ENCODE peak calls at places on chromosome 7, in ten cellular contexts. A is LHCN-M2, X is brain microvascular endothelial cell, M is mesothelial cell of epicardium, R is RKO, H is BJ, W is NCI-H1092, K is LoVo, F is SW 1271, V is coronary artery. N is an unnamed sample.

GRCh38 chr7:54697659-54698186 is 61.3 kb downstream of the SEC61G start:
- DNase-seq in A (no peak), X (no peak), M (no peak), R (no peak), H (no peak), W (no peak), K (no peak), F (no peak), V (no peak), N (no peak)

GRCh38 chr7:21642422-21642821 is 99.6 kb downstream of the DNAH11 start:
- DNase-seq in A (no peak), X (no peak), M (no peak), R (no peak), H (no peak), W (no peak), K (no peak), F (no peak), V (no peak), N (no peak)

GRCh38 chr7:418636-419280 is 100.9 kb downstream of the PDGFA start:
- DNase-seq in A (no peak), X (no peak), M (no peak), R (no peak), H (no peak), W (no peak), K (no peak), F (no peak), V (no peak), N (no peak)

GRCh38 chr7:112547916-112548315 is 67.1 kb downstream of the LSMEM1 start:
- DNase-seq in A (no peak), X (peak; percentile 63), M (no peak), R (no peak), H (no peak), W (no peak), K (no peak), F (no peak), V (no peak), N (no peak)

GRCh38 chr7:85733163-85733915 is 546.5 kb upstream of the SEMA3D start:
- DNase-seq in A (no peak), X (no peak), M (no peak), R (no peak), H (no peak), W (no peak), K (no peak), F (no peak), V (no peak), N (no peak)

GRCh38 chr7:31692451-31692850 is 5.4 kb downstream of the PPP1R17 start:
- DNase-seq in A (no peak), X (no peak), M (no peak), R (no peak), H (no peak), W (no peak), K (no peak), F (no peak), V (no peak), N (no peak)

GRCh38 chr7:18401757-18402156 is 93.8 kb upstream of the HDAC9 start:
- DNase-seq in A (no peak), X (no peak), M (no peak), R (no peak), H (no peak), W (no peak), K (no peak), F (no peak), V (no peak), N (no peak)

GRCh38 chr7:4681218-4681851 is 760 bp upstream of the FOXK1 start:
- DNase-seq in A (no peak), X (no peak), M (no peak), R (peak; percentile 11), H (no peak), W (no peak), K (no peak), F (no peak), V (no peak), N (no peak)

GRCh38 chr7:42380411-42380810 is 143.4 kb upstream of the GLI3 start:
- DNase-seq in A (peak; percentile 9), X (no peak), M (no peak), R (no peak), H (peak; percentile 31), W (no peak), K (no peak), F (no peak), V (no peak), N (no peak)

N was measured in ascending aorta.